ENCODE peak calls at places on chromosome 13, in nine cellular contexts. D is osteoblast; Y is uterus; G is adrenal gland; U is ascending aorta; Z is IMR-90; P is upper lobe of left lung; J is CD8-positive, alpha-beta T cell; C is spleen. O is an unnamed sample.

GRCh38 chr13:75901509-75901908 is 265.4 kb downstream of the LMO7 start:
- DNase-seq in C (no peak), G (no peak), Z (no peak), Y (no peak), D (no peak), U (no peak), P (no peak), J (no peak), O (no peak)

GRCh38 chr13:61423879-61424278 is 8.2 kb upstream of the PCDH20 start:
- DNase-seq in J (no peak), Z (no peak), G (no peak), D (no peak), U (no peak), P (no peak), Y (no peak), C (no peak), O (no peak)

GRCh38 chr13:20136781-20137703 is 23.8 kb downstream of the GJA3 start:
- DNase-seq in Z (no peak), J (no peak), C (no peak), Y (no peak), G (no peak), U (no peak), D (no peak), P (peak; percentile 88), O (no peak)

GRCh38 chr13:21310220-21310619 is 133.8 kb downstream of the MRPL57 start:
- DNase-seq in Y (no peak), U (no peak), D (no peak), Z (no peak), C (no peak), G (no peak), P (no peak), J (no peak), O (no peak)

GRCh38 chr13:112690242-112690943 is 555 bp downstream of the ATP11A start:
- DNase-seq in P (no peak), U (no peak), J (no peak), Z (peak; percentile 44), Y (peak; percentile 42), D (peak; percentile 95), G (peak; percentile 44), C (peak; percentile 91), O (peak; percentile 45)

GRCh38 chr13:95896302-95896701 is 156.9 kb downstream of the UGGT2 start:
- DNase-seq in P (no peak), Z (peak; percentile 51), C (no peak), Y (no peak), U (no peak), J (no peak), D (peak; percentile 62), G (no peak), O (no peak)

GRCh38 chr13:34076943-34077703 is 259.2 kb downstream of the RFC3 start:
- DNase-seq in Z (peak; percentile 1), U (no peak), C (no peak), G (no peak), D (no peak), Y (no peak), J (no peak), P (no peak), O (no peak)

GRCh38 chr13:43269037-43269476 is 245.7 kb downstream of the DNAJC15 start:
- DNase-seq in C (no peak), G (peak; percentile 35), Y (peak; percentile 60), J (no peak), P (no peak), U (no peak), D (peak; percentile 55), Z (peak; percentile 98), O (no peak)

GRCh38 chr13:85520445-85520844 is 278.8 kb downstream of the SLITRK6 start:
- DNase-seq in Z (peak; percentile 79), P (no peak), D (no peak), J (no peak), G (no peak), U (no peak), C (no peak), Y (no peak), O (no peak)

GRCh38 chr13:67383358-67383757 is 153.2 kb upstream of the PCDH9 start:
- DNase-seq in Y (no peak), J (no peak), U (no peak), G (no peak), P (no peak), C (no peak), Z (peak; percentile 17), D (no peak), O (peak; percentile 5)

GRCh38 chr13:50085063-50085462 is 69.8 kb downstream of the KCNRG start:
- DNase-seq in U (no peak), C (no peak), Z (peak; percentile 47), Y (no peak), G (no peak), P (no peak), D (peak; percentile 72), J (no peak), O (no peak)

GRCh38 chr13:32639502-32640105 is 53.4 kb downstream of the PDS5B start:
- DNase-seq in P (no peak), D (peak; percentile 68), Z (peak; percentile 77), Y (peak; percentile 63), C (no peak), U (no peak), J (peak; percentile 34), G (peak; percentile 41), O (peak; percentile 32)

GRCh38 chr13:70388935-70389334 is 280.7 kb upstream of the KLHL1 start:
- DNase-seq in D (no peak), J (no peak), Y (no peak), P (no peak), C (no peak), Z (no peak), G (no peak), U (no peak), O (no peak)

GRCh38 chr13:34857561-34857960 is 84.5 kb upstream of the NBEA start:
- DNase-seq in Y (no peak), U (no peak), G (no peak), Z (no peak), C (no peak), D (no peak), P (no peak), J (no peak), O (no peak)

GRCh38 chr13:20492641-20493040 is 33.0 kb downstream of the CRYL1 start:
- DNase-seq in Y (no peak), P (no peak), J (no peak), D (no peak), C (no peak), Z (peak; percentile 65), G (no peak), U (no peak), O (peak; percentile 60)

GRCh38 chr13:31385534-31385933 is 185.8 kb downstream of the B3GLCT start:
- DNase-seq in Z (no peak), U (no peak), Y (no peak), J (no peak), G (no peak), P (no peak), C (no peak), D (no peak), O (no peak)

GRCh38 chr13:40172878-40173277 is 493.6 kb downstream of the FOXO1 start:
- DNase-seq in C (no peak), P (no peak), D (no peak), Z (no peak), Y (no peak), J (no peak), G (no peak), U (no peak), O (no peak)

DNA sequence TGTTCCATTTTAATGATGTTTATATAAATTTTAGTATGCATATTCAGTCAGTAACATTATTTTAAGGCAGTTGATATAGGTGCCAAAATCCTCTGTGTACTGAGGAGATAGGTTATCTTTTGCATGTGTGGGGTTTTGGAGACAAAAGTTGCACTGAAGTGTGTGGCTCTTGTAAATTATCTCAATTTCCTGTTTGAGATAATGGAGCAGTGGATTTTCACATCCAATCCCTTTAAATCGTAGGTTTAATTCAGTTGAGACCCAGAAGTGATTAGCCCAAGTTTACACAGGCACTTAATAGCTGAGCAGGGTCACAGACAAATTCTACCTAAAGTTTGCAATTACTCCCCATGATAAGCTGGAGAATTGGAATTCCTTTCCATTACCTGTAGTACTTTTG is 106.7 kb downstream of the RGCC start:
- DNase-seq in G (no peak), C (no peak), P (no peak), Z (no peak), D (no peak), U (no peak), Y (no peak), J (no peak), O (no peak)
- H3K4me3 ChIP-seq in G (no peak overlapping the region), C (no peak overlapping the region), P (no peak overlapping the region), Z (no peak overlapping the region), D (no peak overlapping the region), U (no peak overlapping the region), Y (no peak overlapping the region), J (no peak overlapping the region), O (no peak overlapping the region)

DNA sequence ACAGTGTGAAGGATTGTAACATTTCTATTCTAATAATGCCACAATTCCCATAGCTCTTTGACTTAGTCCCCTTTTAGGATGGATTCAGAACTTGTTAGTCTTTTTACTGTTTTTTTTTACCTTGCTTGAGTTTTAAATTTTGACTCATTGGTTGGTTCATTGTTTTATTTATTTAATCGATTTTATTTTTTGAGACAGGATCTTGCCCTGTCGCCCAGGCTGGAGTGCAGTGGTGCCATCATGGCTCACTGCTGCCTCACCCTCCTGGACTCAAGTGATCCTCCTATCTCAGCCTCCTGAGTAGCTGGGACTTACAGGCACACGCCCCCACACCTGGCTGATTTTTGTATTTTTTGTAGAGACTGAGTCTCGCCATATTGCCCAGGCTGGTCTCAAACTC is 5.1 kb upstream of the RNF113B start:
- DNase-seq in C (no peak), U (no peak), Y (no peak), D (no peak), G (no peak), J (no peak), P (no peak), Z (no peak), O (no peak)
- H3K4me1 ChIP-seq in C (no peaks in the 10 kb centered on the region), U (no peaks in the 10 kb centered on the region), Y (no peaks in the 10 kb centered on the region), D (peaks cover 9% of the 10 kb centered on the region), G (peaks cover under 1% of the 10 kb centered on the region), J (no peaks in the 10 kb centered on the region), P (peaks cover 5% of the 10 kb centered on the region), Z (peaks cover 7% of the 10 kb centered on the region), O (no peaks in the 10 kb centered on the region)

GRCh38 chr13:51113186-51113881 is 2.3 kb upstream of the C13orf42 start:
- DNase-seq in P (no peak), U (no peak), Y (no peak), G (no peak), J (no peak), Z (no peak), C (no peak), D (no peak), O (peak; percentile 20)
- H3K27me3 ChIP-seq in P (no peaks in the 10 kb centered on the region), U (no peaks in the 10 kb centered on the region), Y (no peaks in the 10 kb centered on the region), G (no peaks in the 10 kb centered on the region), J (no peaks in the 10 kb centered on the region), Z (peaks cover 13% of the 10 kb centered on the region), C (no peaks in the 10 kb centered on the region), D (peaks cover 31% of the 10 kb centered on the region), O (no peaks in the 10 kb centered on the region)

GRCh38 chr13:29428310-29428991 is 167.0 kb downstream of the SLC7A1 start:
- DNase-seq in P (peak; percentile 65), D (no peak), Z (no peak), J (no peak), U (no peak), G (no peak), C (no peak), Y (no peak), O (peak; percentile 80)
- H3K4me3 ChIP-seq in P (peak overlapping the region; percentile 34), D (peak overlapping the region; percentile 59), Z (peak overlapping the region; percentile 12), J (no peak overlapping the region), U (peak overlapping the region; percentile 46), G (peak overlapping the region; percentile 38), C (peak overlapping the region; percentile 10), Y (peak overlapping the region; percentile 38), O (peak overlapping the region; percentile 55)

GRCh38 chr13:106566682-106567420 is 1.1 kb downstream of the ARGLU1 start:
- DNase-seq in Y (peak; percentile 40), U (peak; percentile 19), J (peak; percentile 13), P (no peak), D (peak; percentile 79), G (peak; percentile 64), C (peak; percentile 91), Z (peak; percentile 62), O (peak; percentile 67)
- H3K4me1 ChIP-seq in Y (no peaks in the 10 kb centered on the region), U (no peaks in the 10 kb centered on the region), J (peaks cover 47% of the 10 kb centered on the region), P (peaks cover 52% of the 10 kb centered on the region), D (peaks cover 40% of the 10 kb centered on the region), G (peaks cover 15% of the 10 kb centered on the region), C (peaks cover 43% of the 10 kb centered on the region), Z (peaks cover 14% of the 10 kb centered on the region), O (peaks cover 10% of the 10 kb centered on the region)